ENCODE peak calls at places on chromosome 15, in ten cellular contexts. One of them, this sample, is unnamed.

GRCh38 chr15:55654541-55654940 is 66.4 kb upstream of the PYGO1 start:
- DNase-seq in NCI-H460: no peak
- DNase-seq in left ventricle myocardium superior: no peak
- DNase-seq in ELF-1: no peak
- DNase-seq in stimulated activated CD4-positive, alpha-beta T cell treated with anti-CD3 and anti-CD28 coated beads, Interleukin-2, amount 100 ng/mL, for 48 hours: no peak
- DNase-seq in substantia nigra: no peak
- DNase-seq in GM23248: no peak
- DNase-seq in cortex of kidney: no peak
- DNase-seq in ureter: no peak
- DNase-seq in MCF 10A: peak
- DNase-seq in this sample: no peak

GRCh38 chr15:80404719-80405553 is 754 bp downstream of the ARNT2 start:
- DNase-seq in ELF-1: peak
- DNase-seq in MCF 10A: no peak
- DNase-seq in cortex of kidney: no peak
- DNase-seq in substantia nigra: peak
- DNase-seq in ureter: peak
- DNase-seq in stimulated activated CD4-positive, alpha-beta T cell treated with anti-CD3 and anti-CD28 coated beads, Interleukin-2, amount 100 ng/mL, for 48 hours: no peak
- DNase-seq in GM23248: no peak
- DNase-seq in NCI-H460: no peak
- DNase-seq in left ventricle myocardium superior: peak
- DNase-seq in this sample: no peak

GRCh38 chr15:25052191-25052999 is 97.6 kb downstream of the SNRPN start:
- DNase-seq in GM23248: no peak
- DNase-seq in ureter: peak
- DNase-seq in stimulated activated CD4-positive, alpha-beta T cell treated with anti-CD3 and anti-CD28 coated beads, Interleukin-2, amount 100 ng/mL, for 48 hours: no peak
- DNase-seq in ELF-1: no peak
- DNase-seq in cortex of kidney: no peak
- DNase-seq in substantia nigra: no peak
- DNase-seq in left ventricle myocardium superior: no peak
- DNase-seq in MCF 10A: no peak
- DNase-seq in NCI-H460: no peak
- DNase-seq in this sample: no peak

GRCh38 chr15:66766282-66767228 is 64.5 kb downstream of the SMAD6 start:
- DNase-seq in ELF-1: no peak
- DNase-seq in stimulated activated CD4-positive, alpha-beta T cell treated with anti-CD3 and anti-CD28 coated beads, Interleukin-2, amount 100 ng/mL, for 48 hours: no peak
- DNase-seq in cortex of kidney: no peak
- DNase-seq in ureter: no peak
- DNase-seq in NCI-H460: no peak
- DNase-seq in GM23248: peak
- DNase-seq in left ventricle myocardium superior: no peak
- DNase-seq in MCF 10A: no peak
- DNase-seq in substantia nigra: no peak
- DNase-seq in this sample: peak

GRCh38 chr15:84901540-84901939 is 17.1 kb downstream of the SLC28A1 start:
- DNase-seq in left ventricle myocardium superior: no peak
- DNase-seq in stimulated activated CD4-positive, alpha-beta T cell treated with anti-CD3 and anti-CD28 coated beads, Interleukin-2, amount 100 ng/mL, for 48 hours: no peak
- DNase-seq in substantia nigra: no peak
- DNase-seq in cortex of kidney: no peak
- DNase-seq in ELF-1: no peak
- DNase-seq in NCI-H460: no peak
- DNase-seq in ureter: no peak
- DNase-seq in GM23248: no peak
- DNase-seq in MCF 10A: no peak
- DNase-seq in this sample: no peak

GRCh38 chr15:32152574-32152973 is 122.3 kb downstream of the CHRNA7 start:
- DNase-seq in NCI-H460: no peak
- DNase-seq in left ventricle myocardium superior: no peak
- DNase-seq in substantia nigra: no peak
- DNase-seq in stimulated activated CD4-positive, alpha-beta T cell treated with anti-CD3 and anti-CD28 coated beads, Interleukin-2, amount 100 ng/mL, for 48 hours: no peak
- DNase-seq in ELF-1: peak
- DNase-seq in ureter: no peak
- DNase-seq in MCF 10A: no peak
- DNase-seq in cortex of kidney: no peak
- DNase-seq in GM23248: no peak
- DNase-seq in this sample: no peak

GRCh38 chr15:80777137-80777536 is 2.0 kb upstream of the CEMIP start:
- DNase-seq in cortex of kidney: no peak
- DNase-seq in GM23248: peak
- DNase-seq in NCI-H460: no peak
- DNase-seq in ureter: no peak
- DNase-seq in ELF-1: no peak
- DNase-seq in left ventricle myocardium superior: peak
- DNase-seq in stimulated activated CD4-positive, alpha-beta T cell treated with anti-CD3 and anti-CD28 coated beads, Interleukin-2, amount 100 ng/mL, for 48 hours: no peak
- DNase-seq in MCF 10A: peak
- DNase-seq in substantia nigra: no peak
- DNase-seq in this sample: no peak

GRCh38 chr15:68843425-68844311 is 23.0 kb upstream of the ANP32A start:
- DNase-seq in NCI-H460: no peak
- DNase-seq in left ventricle myocardium superior: no peak
- DNase-seq in cortex of kidney: no peak
- DNase-seq in ureter: no peak
- DNase-seq in MCF 10A: no peak
- DNase-seq in GM23248: peak
- DNase-seq in stimulated activated CD4-positive, alpha-beta T cell treated with anti-CD3 and anti-CD28 coated beads, Interleukin-2, amount 100 ng/mL, for 48 hours: no peak
- DNase-seq in substantia nigra: no peak
- DNase-seq in ELF-1: peak
- DNase-seq in this sample: peak

GRCh38 chr15:32957219-32957618 is 237.3 kb downstream of the FMN1 start:
- DNase-seq in left ventricle myocardium superior: no peak
- DNase-seq in NCI-H460: no peak
- DNase-seq in ureter: no peak
- DNase-seq in substantia nigra: no peak
- DNase-seq in GM23248: no peak
- DNase-seq in ELF-1: no peak
- DNase-seq in MCF 10A: no peak
- DNase-seq in cortex of kidney: no peak
- DNase-seq in stimulated activated CD4-positive, alpha-beta T cell treated with anti-CD3 and anti-CD28 coated beads, Interleukin-2, amount 100 ng/mL, for 48 hours: no peak
- DNase-seq in this sample: no peak

GRCh38 chr15:88797648-88798339 is 5.4 kb upstream of the ACAN start:
- DNase-seq in ELF-1: no peak
- DNase-seq in ureter: no peak
- DNase-seq in MCF 10A: no peak
- DNase-seq in left ventricle myocardium superior: no peak
- DNase-seq in stimulated activated CD4-positive, alpha-beta T cell treated with anti-CD3 and anti-CD28 coated beads, Interleukin-2, amount 100 ng/mL, for 48 hours: no peak
- DNase-seq in cortex of kidney: no peak
- DNase-seq in NCI-H460: no peak
- DNase-seq in GM23248: no peak
- DNase-seq in substantia nigra: no peak
- DNase-seq in this sample: no peak

GRCh38 chr15:90264649-90265048 is 823 bp upstream of the NGRN start:
- DNase-seq in MCF 10A: peak
- DNase-seq in cortex of kidney: no peak
- DNase-seq in GM23248: peak
- DNase-seq in substantia nigra: no peak
- DNase-seq in stimulated activated CD4-positive, alpha-beta T cell treated with anti-CD3 and anti-CD28 coated beads, Interleukin-2, amount 100 ng/mL, for 48 hours: peak
- DNase-seq in NCI-H460: no peak
- DNase-seq in ureter: peak
- DNase-seq in left ventricle myocardium superior: no peak
- DNase-seq in ELF-1: no peak
- DNase-seq in this sample: no peak

GRCh38 chr15:78880828-78881227 is 8.1 kb downstream of the MORF4L1 start:
- DNase-seq in ELF-1: no peak
- DNase-seq in substantia nigra: no peak
- DNase-seq in NCI-H460: no peak
- DNase-seq in ureter: no peak
- DNase-seq in GM23248: peak
- DNase-seq in stimulated activated CD4-positive, alpha-beta T cell treated with anti-CD3 and anti-CD28 coated beads, Interleukin-2, amount 100 ng/mL, for 48 hours: no peak
- DNase-seq in MCF 10A: no peak
- DNase-seq in left ventricle myocardium superior: no peak
- DNase-seq in cortex of kidney: no peak
- DNase-seq in this sample: no peak

GRCh38 chr15:29568840-29569532 is 253.3 kb downstream of the TJP1 start:
- DNase-seq in ureter: no peak
- DNase-seq in ELF-1: peak
- DNase-seq in NCI-H460: peak
- DNase-seq in stimulated activated CD4-positive, alpha-beta T cell treated with anti-CD3 and anti-CD28 coated beads, Interleukin-2, amount 100 ng/mL, for 48 hours: no peak
- DNase-seq in left ventricle myocardium superior: no peak
- DNase-seq in MCF 10A: peak
- DNase-seq in substantia nigra: no peak
- DNase-seq in GM23248: peak
- DNase-seq in cortex of kidney: no peak
- DNase-seq in this sample: no peak

GRCh38 chr15:51390239-51390931 is 48.9 kb downstream of the GLDN start:
- DNase-seq in GM23248: no peak
- DNase-seq in NCI-H460: no peak
- DNase-seq in MCF 10A: no peak
- DNase-seq in cortex of kidney: no peak
- DNase-seq in ureter: no peak
- DNase-seq in left ventricle myocardium superior: no peak
- DNase-seq in ELF-1: no peak
- DNase-seq in stimulated activated CD4-positive, alpha-beta T cell treated with anti-CD3 and anti-CD28 coated beads, Interleukin-2, amount 100 ng/mL, for 48 hours: no peak
- DNase-seq in substantia nigra: no peak
- DNase-seq in this sample: no peak

GRCh38 chr15:72902245-72902928 is 118.8 kb upstream of the ADPGK start:
- DNase-seq in ureter: peak
- DNase-seq in GM23248: peak
- DNase-seq in ELF-1: peak
- DNase-seq in MCF 10A: no peak
- DNase-seq in left ventricle myocardium superior: peak
- DNase-seq in cortex of kidney: no peak
- DNase-seq in substantia nigra: peak
- DNase-seq in NCI-H460: no peak
- DNase-seq in stimulated activated CD4-positive, alpha-beta T cell treated with anti-CD3 and anti-CD28 coated beads, Interleukin-2, amount 100 ng/mL, for 48 hours: no peak
- DNase-seq in this sample: peak

This sample was measured in SJSA1.